ENCODE peak calls at places on chromosome 3, in six cellular contexts. W is fibroblast of lung; L is PC-9; N is CD8-positive, alpha-beta T cell; P is mammary epithelial cell; H is heart left ventricle. G is an unnamed sample.

GRCh38 chr3:129741794-129742193 is 135.3 kb upstream of the PLXND1 start:
- DNase-seq in W (no peak), L (no peak), N (no peak), P (no peak), H (no peak), G (no peak)

GRCh38 chr3:195900426-195901355 is 7.7 kb downstream of the TNK2 start:
- DNase-seq in W (peak), L (no peak), N (no peak), P (peak), H (peak), G (no peak)

GRCh38 chr3:184742676-184743135 is 30.8 kb upstream of the MAGEF1 start:
- DNase-seq in W (no peak), L (no peak), N (no peak), P (no peak), H (no peak), G (no peak)

GRCh38 chr3:46110701-46111493 is 83.6 kb upstream of the XCR1 start:
- DNase-seq in W (peak), L (peak), N (no peak), P (peak), H (peak), G (peak)

GRCh38 chr3:71926690-71927089 is 141.7 kb upstream of the PROK2 start:
- DNase-seq in W (no peak), L (no peak), N (no peak), P (no peak), H (no peak), G (no peak)

GRCh38 chr3:71547254-71548198 is 36.0 kb downstream of the FOXP1 start:
- DNase-seq in W (peak), L (no peak), N (no peak), P (no peak), H (no peak), G (no peak)

GRCh38 chr3:82633319-82633718 is 871.9 kb upstream of the GBE1 start:
- DNase-seq in W (no peak), L (no peak), N (no peak), P (no peak), H (no peak), G (no peak)

GRCh38 chr3:129463736-129464135 is 23.7 kb downstream of the IFT122 start:
- DNase-seq in W (no peak), L (no peak), N (no peak), P (no peak), H (no peak), G (no peak)

GRCh38 chr3:150268426-150269321 is 139.4 kb upstream of the TSC22D2 start:
- DNase-seq in W (peak), L (no peak), N (no peak), P (no peak), H (no peak), G (no peak)

GRCh38 chr3:54565956-54566355 is 361.9 kb downstream of the LRTM1 start:
- DNase-seq in W (no peak), L (no peak), N (no peak), P (no peak), H (no peak), G (no peak)

GRCh38 chr3:141877911-141878310 is 1.5 kb downstream of the ATP1B3 start:
- DNase-seq in W (peak), L (peak), N (no peak), P (peak), H (no peak), G (no peak)

GRCh38 chr3:142053244-142053643 is 96.1 kb downstream of the TFDP2 start:
- DNase-seq in W (no peak), L (no peak), N (no peak), P (no peak), H (no peak), G (no peak)

GRCh38 chr3:65398953-65399352 is 639.8 kb downstream of the MAGI1 start:
- DNase-seq in W (no peak), L (peak), N (no peak), P (peak), H (no peak), G (no peak)

GRCh38 chr3:27990837-27991236 is 250.6 kb upstream of the CMC1 start:
- DNase-seq in W (no peak), L (no peak), N (no peak), P (peak), H (no peak), G (no peak)

GRCh38 chr3:185332026-185332735 is 30.8 kb upstream of the MAP3K13 start:
- DNase-seq in W (peak), L (peak), N (no peak), P (peak), H (no peak), G (peak)

GRCh38 chr3:152331018-152331541 is 62.4 kb downstream of the MBNL1 start:
- DNase-seq in W (peak), L (peak), N (no peak), P (peak), H (no peak), G (no peak)

GRCh38 chr3:160473978-160474377 is 24.4 kb upstream of the TRIM59 start:
- DNase-seq in W (peak), L (no peak), N (no peak), P (peak), H (no peak), G (peak)

GRCh38 chr3:66104535-66104934 is 65.8 kb upstream of the MAGI1 start:
- DNase-seq in W (no peak), L (no peak), N (no peak), P (peak), H (no peak), G (no peak)

GRCh38 chr3:129625071-129625874 is 18.8 kb upstream of the PLXND1 start:
- DNase-seq in W (no peak), L (no peak), N (no peak), P (no peak), H (peak), G (no peak)

GRCh38 chr3:129263161-129263910 is 13.9 kb downstream of the COPG1 start:
- DNase-seq in W (no peak), L (no peak), N (no peak), P (no peak), H (no peak), G (no peak)

GRCh38 chr3:179088306-179088705 is 16.7 kb upstream of the ZMAT3 start:
- DNase-seq in W (no peak), L (no peak), N (no peak), P (no peak), H (no peak), G (no peak)

GRCh38 chr3:99579965-99580364 is 58.4 kb upstream of the COL8A1 start:
- DNase-seq in W (no peak), L (no peak), N (no peak), P (no peak), H (no peak), G (no peak)

GRCh38 chr3:159882367-159882766 is 106.3 kb upstream of the IL12A start:
- DNase-seq in W (no peak), L (no peak), N (no peak), P (no peak), H (no peak), G (no peak)

GRCh38 chr3:115325539-115325938 is 178.5 kb upstream of the ZBTB20 start:
- DNase-seq in W (peak), L (no peak), N (no peak), P (peak), H (no peak), G (no peak)

GRCh38 chr3:173932624-173933023 is 535.1 kb downstream of the NLGN1 start:
- DNase-seq in W (peak), L (no peak), N (no peak), P (peak), H (no peak), G (peak)

GRCh38 chr3:185081516-185081915 is 71.3 kb downstream of the C3orf70 start:
- DNase-seq in W (no peak), L (no peak), N (no peak), P (no peak), H (no peak), G (peak)

GRCh38 chr3:152436707-152437615 is 168.2 kb downstream of the MBNL1 start:
- DNase-seq in W (no peak), L (no peak), N (no peak), P (no peak), H (no peak), G (no peak)

GRCh38 chr3:175386630-175387029 is 527.5 kb downstream of the NAALADL2 start:
- DNase-seq in W (peak), L (peak), N (no peak), P (peak), H (no peak), G (peak)

GRCh38 chr3:128452120-128452519 is 14.6 kb downstream of the DNAJB8 start:
- DNase-seq in W (no peak), L (no peak), N (no peak), P (no peak), H (no peak), G (no peak)

GRCh38 chr3:63968612-63969350 is 54.5 kb downstream of the PSMD6 start:
- DNase-seq in W (no peak), L (peak), N (no peak), P (peak), H (no peak), G (no peak)

GRCh38 chr3:63966007-63966406 is 53.8 kb upstream of the SCAANT1 start:
- DNase-seq in W (no peak), L (no peak), N (no peak), P (no peak), H (no peak), G (no peak)

GRCh38 chr3:63966871-63967270 is 54.7 kb upstream of the SCAANT1 start:
- DNase-seq in W (no peak), L (no peak), N (no peak), P (no peak), H (no peak), G (no peak)

GRCh38 chr3:63969866-63970265 is 53.4 kb downstream of the PSMD6 start:
- DNase-seq in W (no peak), L (no peak), N (no peak), P (no peak), H (no peak), G (no peak)

GRCh38 chr3:63967675-63968611 is 55.4 kb downstream of the PSMD6 start:
- DNase-seq in W (peak), L (no peak), N (peak), P (peak), H (peak), G (no peak)
- H3K4me3 ChIP-seq in W (peak), L (no peak), N (peak), P (peak), H (peak), G (peak)

GRCh38 chr3:4850211-4850927 is 128.9 kb upstream of the BHLHE40 start:
- DNase-seq in W (no peak), L (no peak), N (no peak), P (no peak), H (no peak), G (no peak)
- TF ChIP-seq CTCF in W (no peak), L (no peak), N (no peak), P (no peak), H (no peak), G (no peak)

DNA sequence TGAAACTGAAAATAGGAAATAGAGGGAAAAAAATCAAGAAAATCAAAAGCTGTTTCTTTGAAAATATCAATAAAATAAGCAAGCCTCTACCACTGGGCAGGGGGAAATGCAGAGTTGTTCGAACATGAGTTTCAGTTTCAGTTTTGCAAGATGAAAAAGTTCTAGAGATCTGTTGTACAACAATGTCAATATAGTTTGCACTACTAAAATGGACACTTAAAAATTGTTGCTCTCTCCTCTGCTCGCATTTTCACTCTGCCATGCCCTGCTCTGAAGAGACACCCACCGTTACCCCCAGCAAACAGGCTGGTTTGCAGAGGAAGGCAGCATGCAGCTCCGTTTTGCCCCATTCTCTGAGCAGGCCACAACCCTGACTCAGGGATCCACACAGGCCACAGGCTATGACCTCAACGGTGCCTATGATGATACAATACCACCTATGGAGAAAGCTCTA is 64.5 kb downstream of the ZNF148 start:
- DNase-seq in W (no peak), L (no peak), N (peak), P (no peak), H (no peak), G (no peak)
- H3K4me3 ChIP-seq in W (peak), L (no peak), N (peak), P (no peak), H (peak), G (no peak)

GRCh38 chr3:37814547-37814946 is 47.1 kb upstream of the CTDSPL start:
- DNase-seq in W (peak), L (no peak), N (no peak), P (no peak), H (no peak), G (no peak)
- TF ChIP-seq CTCF in W (peak), L (peak), N (no peak), P (peak), H (peak), G (no peak)

G was measured in AG04449.